ENCODE peak calls at places on chromosomes 13 and 19, in nine cellular contexts. One of them, this sample, is unnamed.

GRCh38 chr13:112032186-112032835 is 34.6 kb upstream of the SOX1 start:
- DNase-seq in endodermal cell: no peak
- DNase-seq in left ventricle myocardium inferior: no peak
- DNase-seq in activated naive CD4-positive, alpha-beta T cell treated with anti-CD3 and anti-CD28 coated beads for 36 hours: no peak
- DNase-seq in HEK293T: no peak
- DNase-seq in anterior cingulate cortex: no peak
- DNase-seq in colonic mucosa: no peak
- DNase-seq in AG20443: no peak
- DNase-seq in H54: no peak
- DNase-seq in this sample: no peak

GRCh38 chr19:44777715-44778347 is at the start of gene CBLC:
- DNase-seq in left ventricle myocardium inferior: no peak
- DNase-seq in colonic mucosa: peak; percentile 95
- DNase-seq in HEK293T: no peak
- DNase-seq in activated naive CD4-positive, alpha-beta T cell treated with anti-CD3 and anti-CD28 coated beads for 36 hours: no peak
- DNase-seq in AG20443: no peak
- DNase-seq in anterior cingulate cortex: no peak
- DNase-seq in H54: no peak
- DNase-seq in endodermal cell: peak; percentile 98
- DNase-seq in this sample: no peak

GRCh38 chr13:91193358-91193757 is 154.1 kb upstream of the MIR17HG start:
- DNase-seq in AG20443: no peak
- DNase-seq in endodermal cell: no peak
- DNase-seq in colonic mucosa: no peak
- DNase-seq in HEK293T: no peak
- DNase-seq in H54: no peak
- DNase-seq in left ventricle myocardium inferior: no peak
- DNase-seq in anterior cingulate cortex: no peak
- DNase-seq in activated naive CD4-positive, alpha-beta T cell treated with anti-CD3 and anti-CD28 coated beads for 36 hours: no peak
- DNase-seq in this sample: no peak

GRCh38 chr13:44592448-44592847 is 16.3 kb upstream of the TSC22D1 start:
- DNase-seq in anterior cingulate cortex: no peak
- DNase-seq in activated naive CD4-positive, alpha-beta T cell treated with anti-CD3 and anti-CD28 coated beads for 36 hours: no peak
- DNase-seq in H54: no peak
- DNase-seq in colonic mucosa: no peak
- DNase-seq in AG20443: no peak
- DNase-seq in left ventricle myocardium inferior: no peak
- DNase-seq in HEK293T: no peak
- DNase-seq in endodermal cell: no peak
- DNase-seq in this sample: no peak

GRCh38 chr13:69331245-69331644 is 776.4 kb upstream of the ATXN8OS start:
- DNase-seq in AG20443: no peak
- DNase-seq in activated naive CD4-positive, alpha-beta T cell treated with anti-CD3 and anti-CD28 coated beads for 36 hours: no peak
- DNase-seq in colonic mucosa: no peak
- DNase-seq in anterior cingulate cortex: no peak
- DNase-seq in endodermal cell: no peak
- DNase-seq in H54: no peak
- DNase-seq in HEK293T: no peak
- DNase-seq in left ventricle myocardium inferior: no peak
- DNase-seq in this sample: no peak

GRCh38 chr19:15843186-15843585 is 27.7 kb upstream of the OR10H1 start:
- DNase-seq in colonic mucosa: no peak
- DNase-seq in activated naive CD4-positive, alpha-beta T cell treated with anti-CD3 and anti-CD28 coated beads for 36 hours: no peak
- DNase-seq in anterior cingulate cortex: no peak
- DNase-seq in AG20443: no peak
- DNase-seq in left ventricle myocardium inferior: no peak
- DNase-seq in endodermal cell: no peak
- DNase-seq in HEK293T: no peak
- DNase-seq in H54: no peak
- DNase-seq in this sample: no peak

GRCh38 chr19:4851551-4852290 is 15.7 kb downstream of the PLIN3 start:
- DNase-seq in endodermal cell: peak; percentile 95
- DNase-seq in AG20443: peak; percentile 78
- DNase-seq in colonic mucosa: peak; percentile 72
- DNase-seq in activated naive CD4-positive, alpha-beta T cell treated with anti-CD3 and anti-CD28 coated beads for 36 hours: peak; percentile 84
- DNase-seq in anterior cingulate cortex: peak; percentile 54
- DNase-seq in left ventricle myocardium inferior: peak; percentile 74
- DNase-seq in HEK293T: peak; percentile 78
- DNase-seq in H54: peak; percentile 62
- DNase-seq in this sample: peak; percentile 65

GRCh38 chr19:47507924-47508553 is 6.8 kb downstream of the NAPA start:
- DNase-seq in activated naive CD4-positive, alpha-beta T cell treated with anti-CD3 and anti-CD28 coated beads for 36 hours: no peak
- DNase-seq in H54: no peak
- DNase-seq in AG20443: no peak
- DNase-seq in left ventricle myocardium inferior: no peak
- DNase-seq in endodermal cell: peak; percentile 69
- DNase-seq in colonic mucosa: no peak
- DNase-seq in anterior cingulate cortex: no peak
- DNase-seq in HEK293T: no peak
- DNase-seq in this sample: peak; percentile 81

GRCh38 chr19:17128403-17128802 is 52.8 kb downstream of the MYO9B start:
- DNase-seq in anterior cingulate cortex: no peak
- DNase-seq in colonic mucosa: no peak
- DNase-seq in HEK293T: no peak
- DNase-seq in H54: no peak
- DNase-seq in left ventricle myocardium inferior: no peak
- DNase-seq in endodermal cell: no peak
- DNase-seq in AG20443: no peak
- DNase-seq in activated naive CD4-positive, alpha-beta T cell treated with anti-CD3 and anti-CD28 coated beads for 36 hours: no peak
- DNase-seq in this sample: no peak